ENCODE peak calls at places on chromosomes 5 and 9, in four cellular contexts. D, K, E and T are unnamed samples.

GRCh38 chr9:20397348-20397747 is 225.0 kb downstream of the MLLT3 start:
- DNase-seq in D (no peak), K (no peak), E (no peak), T (no peak)

GRCh38 chr5:116454417-116454927 is 120.2 kb downstream of the SEMA6A start:
- DNase-seq in D (no peak), K (peak), E (peak), T (no peak)

GRCh38 chr5:106876665-106877194 is 794.0 kb downstream of the EFNA5 start:
- DNase-seq in D (no peak), K (no peak), E (no peak), T (no peak)

GRCh38 chr5:34554656-34555055 is 101.5 kb upstream of the RAI14 start:
- DNase-seq in D (no peak), K (no peak), E (no peak), T (no peak)

GRCh38 chr9:107905313-107906027 is 415.9 kb upstream of the KLF4 start:
- DNase-seq in D (no peak), K (no peak), E (peak), T (no peak)

GRCh38 chr5:142323480-142324376 is 1.1 kb downstream of the SPRY4 start:
- DNase-seq in D (no peak), K (no peak), E (peak), T (no peak)

GRCh38 chr9:12785941-12786340 is 11.1 kb downstream of the LURAP1L start:
- DNase-seq in D (no peak), K (no peak), E (no peak), T (no peak)

GRCh38 chr9:10678790-10679189 is 66.0 kb upstream of the PTPRD start:
- DNase-seq in D (no peak), K (no peak), E (no peak), T (no peak)

GRCh38 chr5:24364711-24365110 is 280.1 kb downstream of the CDH10 start:
- DNase-seq in D (no peak), K (peak), E (no peak), T (no peak)

GRCh38 chr9:136572003-136572595 is 26.3 kb upstream of the NOTCH1 start:
- DNase-seq in D (no peak), K (no peak), E (peak), T (peak)

GRCh38 chr5:127040779-127041520 is 10.6 kb upstream of the MARCHF3 start:
- DNase-seq in D (no peak), K (no peak), E (no peak), T (no peak)

DNA sequence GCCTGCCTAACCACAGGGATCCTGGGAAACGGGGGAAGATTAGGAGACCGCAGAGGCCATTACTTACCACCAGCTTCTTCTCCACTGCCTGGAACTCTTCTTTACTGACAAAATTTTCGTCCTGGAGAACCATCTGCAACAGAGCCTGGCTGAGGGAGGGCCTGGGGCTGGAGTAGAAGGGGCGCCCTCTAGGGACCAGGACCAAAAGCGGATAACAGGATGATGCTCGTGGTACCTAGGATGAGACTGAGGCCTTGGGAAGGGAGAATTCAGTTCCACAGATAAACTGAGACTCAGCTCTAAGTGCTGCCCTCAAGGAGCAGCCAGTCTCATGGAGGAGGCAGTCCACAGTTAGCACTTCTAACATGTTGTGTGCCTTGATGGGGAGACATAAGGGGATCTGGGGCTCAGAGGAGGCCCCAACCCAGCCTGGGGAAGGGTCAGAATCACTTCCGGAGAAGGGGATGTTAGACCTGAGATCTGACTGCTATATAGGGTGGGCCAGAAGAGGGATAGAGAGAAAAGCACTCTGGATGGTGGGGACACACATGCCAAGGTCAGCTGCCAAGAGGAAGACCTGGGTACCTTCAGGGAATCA is 1.2 kb downstream of the SPATA24 start:
- DNase-seq in D (no peak), K (peak), E (no peak), T (peak)
- TF ChIP-seq CTCF in D (peak), K (peak), E (peak), T (peak)

GRCh38 chr5:158451983-158452710 is 593.2 kb upstream of the CLINT1 start:
- DNase-seq in D (no peak), K (no peak), E (no peak), T (no peak)

GRCh38 chr5:158458086-158458485 is 599.1 kb upstream of the CLINT1 start:
- DNase-seq in D (no peak), K (peak), E (no peak), T (no peak)

GRCh38 chr5:158461240-158461854 is 602.4 kb upstream of the CLINT1 start:
- DNase-seq in D (no peak), K (no peak), E (peak), T (no peak)

GRCh38 chr5:158456241-158456640 is 597.3 kb upstream of the CLINT1 start:
- DNase-seq in D (no peak), K (no peak), E (no peak), T (no peak)

DNA sequence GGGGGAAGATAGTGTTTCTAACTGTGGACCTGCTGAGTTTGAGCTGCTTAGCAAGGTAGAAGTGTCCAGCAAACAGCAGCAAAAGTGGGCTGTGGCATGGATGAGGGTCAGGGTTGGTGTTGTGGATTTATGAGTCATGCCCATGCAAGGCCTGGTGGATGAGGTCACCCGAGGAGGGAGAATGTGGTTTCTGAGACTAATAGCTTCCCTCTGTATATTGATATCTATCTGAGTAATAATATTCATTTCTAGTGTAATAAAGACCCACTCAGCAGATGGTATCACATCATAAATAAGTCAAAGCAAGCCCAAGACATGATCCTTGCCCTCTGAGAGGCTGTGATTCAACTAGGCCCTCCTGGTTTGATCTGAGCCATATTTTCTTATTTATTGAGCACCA is 597.8 kb upstream of the CLINT1 start:
- DNase-seq in D (no peak), K (peak), E (peak), T (no peak)
- TF ChIP-seq CTCF in D (no peak), K (no peak), E (no peak), T (no peak)

DNA sequence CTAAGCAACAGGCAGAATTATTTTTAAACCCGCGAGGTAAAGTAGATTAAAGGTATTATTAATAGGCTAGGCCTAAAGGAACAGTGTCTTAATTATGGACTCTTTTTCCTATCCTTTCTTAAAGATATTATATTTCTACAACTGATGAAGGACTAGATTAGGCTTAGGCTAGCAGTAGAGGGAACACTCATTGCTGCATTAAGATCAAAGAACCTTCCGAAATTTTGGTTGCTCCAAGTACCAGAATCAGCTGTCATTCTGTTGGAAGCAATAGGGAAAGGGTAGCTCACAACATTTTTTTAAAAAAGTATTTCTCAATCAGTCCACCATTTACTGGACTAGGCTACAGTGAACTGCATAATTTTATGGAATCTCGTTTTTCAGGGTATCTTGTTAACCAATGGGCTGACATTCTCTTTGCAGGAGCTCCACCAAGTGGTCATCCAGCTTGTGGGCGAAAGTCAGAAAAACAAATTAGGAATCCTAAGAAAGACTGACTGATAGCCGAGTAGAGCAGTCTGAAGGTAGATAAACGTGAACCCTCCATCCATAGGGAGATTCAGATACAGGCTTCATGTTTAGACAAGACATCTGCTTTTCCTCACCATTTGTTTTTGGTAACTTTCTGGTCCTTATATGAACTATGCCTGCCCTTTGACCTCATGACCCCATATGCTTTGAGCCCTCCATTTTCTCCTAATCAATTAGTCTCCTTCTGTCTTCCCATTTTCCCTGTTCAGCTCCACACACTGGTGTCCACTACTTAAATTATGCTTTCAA is 103.6 kb upstream of the CHD1 start:
- DNase-seq in D (peak), K (peak), E (peak), T (peak)
- TF ChIP-seq CTCF in D (peak), K (peak), E (peak), T (peak)

GRCh38 chr9:83980395-83981125 is at the start of gene RMI1:
- DNase-seq in D (peak), K (peak), E (peak), T (peak)
- TF ChIP-seq CTCF in D (no peak), K (peak), E (peak), T (no peak)

DNA sequence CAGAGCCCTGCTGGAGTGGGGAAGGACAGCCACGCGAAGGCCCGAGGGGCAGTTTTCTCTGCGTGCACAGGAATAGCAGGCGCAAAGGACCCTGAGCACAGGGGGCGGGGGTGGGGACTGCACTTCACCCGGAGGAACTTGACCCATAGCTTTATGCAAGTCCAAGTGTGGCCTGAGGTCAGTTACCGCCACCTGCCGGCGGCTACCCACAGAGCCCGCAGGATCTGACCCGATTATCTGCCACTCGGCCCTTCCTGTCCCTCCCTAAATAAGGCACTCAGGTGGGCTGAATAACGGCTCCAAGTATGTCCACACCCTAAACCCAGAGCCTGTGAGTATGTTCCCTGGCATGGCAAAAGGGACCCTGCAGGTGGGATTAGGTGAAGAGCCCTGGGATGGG is 65.4 kb upstream of the FCN1 start:
- DNase-seq in D (peak), K (no peak), E (no peak), T (peak)
- TF ChIP-seq CTCF in D (no peak), K (peak), E (no peak), T (peak)

GRCh38 chr5:32038537-32038936 is 135.6 kb downstream of the GOLPH3 start:
- DNase-seq in D (no peak), K (no peak), E (no peak), T (no peak)
- TF ChIP-seq CTCF in D (no peak), K (no peak), E (no peak), T (no peak)

DNA sequence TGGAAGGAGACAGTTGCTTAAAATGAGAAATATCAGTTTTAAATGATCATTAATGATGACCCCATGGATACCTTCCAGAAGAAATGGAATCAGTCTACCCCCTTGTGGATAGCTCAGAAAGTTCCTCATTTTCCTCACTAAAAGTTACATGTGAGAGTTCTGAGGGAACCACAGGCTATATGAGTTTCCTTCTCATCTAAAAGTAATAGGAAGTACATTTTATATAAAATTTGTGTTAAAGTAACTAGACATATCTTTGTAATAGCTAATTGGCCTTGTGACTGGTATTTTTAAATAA is 104.9 kb upstream of the SLC25A48 start:
- DNase-seq in D (no peak), K (no peak), E (no peak), T (no peak)
- TF ChIP-seq CTCF in D (peak), K (no peak), E (peak), T (peak)